ENCODE peak calls at places on chromosomes 16 and 17, in four cellular contexts. G is heart left ventricle, W is esophagus muscularis mucosa, E is HCT116. Z is an unnamed sample.
A peak's percentile ranks its signal among the peaks of the same experiment; 100 is the strongest.

GRCh38 chr17:66976781-66977201 is 12.3 kb downstream of the CACNG4 start:
- DNase-seq in G (peak; percentile 43), W (no peak), E (no peak), Z (no peak)

GRCh38 chr17:3012926-3013581 is 50.4 kb downstream of the OR1D5 start:
- DNase-seq in G (peak; percentile 62), W (no peak), E (peak; percentile 26), Z (peak; percentile 74)

GRCh38 chr17:77872199-77872598 is 86.3 kb upstream of the TNRC6C start:
- DNase-seq in G (peak; percentile 15), W (no peak), E (no peak), Z (no peak)

GRCh38 chr16:63890072-63890471 is 1231.8 kb downstream of the CDH11 start:
- DNase-seq in G (peak; percentile 25), W (no peak), E (no peak), Z (peak; percentile 36)

GRCh38 chr17:17506181-17506741 is 10.1 kb upstream of the RASD1 start:
- DNase-seq in G (peak; percentile 39), W (no peak), E (no peak), Z (peak; percentile 62)

GRCh38 chr17:75512946-75513666 is 2.2 kb downstream of the CASKIN2 start:
- DNase-seq in G (no peak), W (no peak), E (no peak), Z (no peak)

GRCh38 chr17:30084773-30085172 is 31.8 kb upstream of the NSRP1 start:
- DNase-seq in G (no peak), W (no peak), E (no peak), Z (no peak)

GRCh38 chr17:45641541-45641940 is 142.6 kb upstream of the CRHR1 start:
- DNase-seq in G (no peak), W (no peak), E (no peak), Z (no peak)

GRCh38 chr16:76461836-76462235 is 184.6 kb downstream of the CNTNAP4 start:
- DNase-seq in G (no peak), W (no peak), E (no peak), Z (no peak)

DNA sequence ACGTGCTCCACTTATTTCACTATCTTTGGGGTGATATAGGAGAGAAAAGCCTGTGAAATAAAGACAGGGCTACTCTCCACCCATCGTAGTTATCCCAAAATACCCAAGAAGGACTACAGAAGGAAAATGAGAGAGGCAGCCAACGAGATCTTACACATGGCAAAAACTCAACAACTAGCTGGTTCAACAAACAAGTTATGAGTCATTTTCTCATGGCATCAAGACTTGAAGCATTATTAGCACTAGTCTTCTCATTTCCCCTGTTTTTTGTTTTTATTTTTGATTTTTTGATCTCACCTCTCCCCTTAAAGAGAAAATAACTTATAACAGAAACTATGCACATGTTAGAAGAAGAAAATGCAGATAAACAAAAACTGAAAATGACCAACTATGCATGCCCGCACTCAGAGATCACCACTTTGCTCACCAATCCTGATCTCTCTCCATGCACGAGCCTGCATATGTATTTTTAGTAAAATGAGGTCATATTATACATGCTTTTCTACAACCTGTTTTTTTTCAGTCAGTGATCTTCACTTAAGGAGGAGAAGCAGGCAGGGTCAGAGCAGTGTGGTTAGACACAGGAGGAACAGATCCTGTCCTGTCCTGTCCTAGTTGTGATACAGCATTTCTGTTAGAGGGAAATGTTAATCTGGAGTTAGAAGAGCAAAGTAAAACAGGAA is 22.8 kb downstream of the FAM117A start:
- DNase-seq in G (no peak), W (no peak), E (no peak), Z (no peak)
- TF ChIP-seq POLR2A in G (no peak), W (no peak), E (no peak), Z (no peak)

DNA sequence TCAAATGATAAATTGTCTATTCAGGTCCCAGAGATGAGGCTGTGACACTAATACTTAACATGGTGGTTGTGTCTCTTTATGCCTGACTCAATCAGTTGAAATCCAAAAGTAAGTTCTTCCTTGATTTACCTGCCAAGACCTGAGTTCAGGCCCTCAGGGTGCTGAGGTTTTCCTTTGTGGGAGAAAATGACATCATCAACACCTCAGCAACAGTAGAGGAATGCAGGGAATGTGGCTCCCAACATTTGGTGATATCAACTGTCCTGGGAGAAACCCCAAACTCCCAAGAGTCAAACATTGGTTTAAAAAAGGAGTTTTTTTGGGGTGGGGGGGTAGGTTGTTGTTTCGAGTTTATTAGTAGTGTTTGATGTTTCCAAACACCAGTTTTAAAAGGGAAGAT is 14.7 kb downstream of the RNF43 start:
- DNase-seq in G (no peak), W (no peak), E (peak; percentile 66), Z (no peak)
- H3K27ac ChIP-seq in G (no peak overlapping the region), W (no peak overlapping the region), E (peak overlapping the region; percentile 66), Z (no peak overlapping the region)

DNA sequence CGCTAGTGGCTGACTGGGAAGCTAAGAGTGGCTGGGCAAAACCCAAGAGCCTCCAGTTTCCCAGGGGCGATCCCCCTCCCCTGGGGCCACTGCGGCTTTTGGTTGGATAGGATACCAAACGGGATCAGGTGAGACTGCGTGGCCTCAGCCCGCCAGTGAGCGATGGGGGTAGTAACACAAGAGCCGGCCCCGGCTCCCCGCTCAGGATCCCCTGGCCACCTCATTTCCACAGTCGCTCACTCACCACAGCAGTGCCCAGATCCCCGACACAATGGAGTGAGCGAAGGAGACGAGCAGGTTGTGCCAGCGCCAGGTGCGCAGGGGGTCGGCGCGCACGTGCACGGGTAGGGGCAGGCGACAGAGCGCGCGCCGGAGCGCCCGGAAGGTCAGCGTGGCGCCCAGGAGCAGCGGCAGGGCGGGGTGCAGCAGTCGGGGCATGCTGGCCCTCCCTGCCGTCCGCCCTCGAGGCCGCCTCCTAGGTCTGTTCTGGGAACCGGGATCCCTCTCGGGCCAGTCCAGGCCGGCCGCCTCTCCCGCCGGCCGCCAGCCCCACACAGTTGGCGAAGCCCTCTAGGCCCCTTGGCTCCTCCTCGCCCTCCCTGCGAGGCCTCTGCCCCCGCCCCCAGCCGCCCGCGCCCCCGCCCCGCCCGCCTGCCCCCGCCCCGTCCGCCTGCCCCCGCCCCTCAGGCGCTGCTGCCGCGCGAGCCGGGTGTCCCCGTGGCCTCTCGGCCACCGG is at the start of gene TLCD1:
- DNase-seq in G (peak; percentile 66), W (no peak), E (no peak), Z (peak; percentile 78)
- H3K4me1 ChIP-seq in G (peaks cover 46% of the 10 kb centered on the region), W (peaks cover 63% of the 10 kb centered on the region), E (peaks cover 42% of the 10 kb centered on the region), Z (peaks cover 56% of the 10 kb centered on the region)

GRCh38 chr16:4614571-4615388 is at the start of gene UBALD1:
- DNase-seq in G (peak; percentile 90), W (peak; percentile 95), E (peak; percentile 80), Z (peak; percentile 93)
- TF ChIP-seq POLR2A in G (peak; percentile 92), W (peak; percentile 93), E (peak; percentile 84), Z (peak; percentile 94)

GRCh38 chr16:4874686-4875085 is 27.4 kb downstream of the UBN1 start:
- DNase-seq in G (no peak), W (no peak), E (no peak), Z (peak; percentile 4)
- H3K27ac ChIP-seq in G (no peak overlapping the region), W (no peak overlapping the region), E (no peak overlapping the region), Z (no peak overlapping the region)

GRCh38 chr17:18981642-18982424 is 22.7 kb downstream of the FAM83G start:
- DNase-seq in G (no peak), W (no peak), E (peak; percentile 31), Z (peak; percentile 82)
- H3K4me1 ChIP-seq in G (no peaks in the 10 kb centered on the region), W (no peaks in the 10 kb centered on the region), E (peaks cover 17% of the 10 kb centered on the region), Z (peaks cover 35% of the 10 kb centered on the region)

DNA sequence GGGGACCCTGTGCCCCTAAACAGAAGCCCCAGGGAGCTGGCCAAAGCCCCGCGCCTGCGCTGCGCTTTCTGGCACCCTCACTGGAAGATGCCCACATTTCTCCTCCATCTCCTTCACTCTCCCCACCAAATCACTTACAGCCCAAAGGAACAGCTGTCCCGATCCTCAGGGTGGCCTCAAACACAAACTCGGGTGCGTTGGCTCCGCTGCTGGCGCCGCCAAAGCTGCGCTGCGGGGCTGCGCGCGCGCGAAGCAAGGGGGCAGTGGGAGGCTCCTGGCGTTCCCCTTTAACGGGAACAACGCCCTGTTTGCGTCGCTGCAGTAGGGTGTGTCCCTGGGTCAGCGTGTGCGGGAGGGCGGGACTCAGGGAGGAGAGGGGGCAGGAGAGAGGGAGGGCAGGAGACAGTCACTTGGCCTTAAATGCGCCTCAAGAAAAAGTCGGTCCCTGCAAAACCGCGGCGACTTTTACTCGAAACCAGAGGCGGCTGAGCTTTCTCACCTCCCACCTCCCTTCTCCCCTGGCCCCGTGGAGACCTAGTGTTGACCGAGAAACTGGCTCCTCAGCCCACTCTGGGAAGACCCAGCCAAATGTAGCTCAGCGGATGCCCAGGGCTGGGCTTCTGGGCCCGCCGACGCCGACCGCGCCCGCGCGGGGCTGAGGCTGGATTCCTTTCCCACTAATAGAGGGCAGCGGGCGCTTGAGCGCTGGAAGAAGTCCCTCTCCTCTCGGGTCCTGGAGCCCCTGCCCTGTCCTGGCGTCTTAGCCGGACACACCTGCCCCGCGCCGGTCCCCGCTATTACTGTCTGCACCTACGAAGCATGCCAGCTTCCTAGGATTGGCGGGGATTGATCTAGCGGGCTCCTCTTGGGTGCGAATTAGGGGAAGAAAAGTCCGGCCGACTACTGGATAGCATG is 2.6 kb downstream of the PMP22 start:
- DNase-seq in G (peak; percentile 96), W (peak; percentile 98), E (peak; percentile 87), Z (peak; percentile 78)
- TF ChIP-seq POLR2A in G (peak; percentile 36), W (peak; percentile 86), E (peak; percentile 84), Z (peak; percentile 29)

DNA sequence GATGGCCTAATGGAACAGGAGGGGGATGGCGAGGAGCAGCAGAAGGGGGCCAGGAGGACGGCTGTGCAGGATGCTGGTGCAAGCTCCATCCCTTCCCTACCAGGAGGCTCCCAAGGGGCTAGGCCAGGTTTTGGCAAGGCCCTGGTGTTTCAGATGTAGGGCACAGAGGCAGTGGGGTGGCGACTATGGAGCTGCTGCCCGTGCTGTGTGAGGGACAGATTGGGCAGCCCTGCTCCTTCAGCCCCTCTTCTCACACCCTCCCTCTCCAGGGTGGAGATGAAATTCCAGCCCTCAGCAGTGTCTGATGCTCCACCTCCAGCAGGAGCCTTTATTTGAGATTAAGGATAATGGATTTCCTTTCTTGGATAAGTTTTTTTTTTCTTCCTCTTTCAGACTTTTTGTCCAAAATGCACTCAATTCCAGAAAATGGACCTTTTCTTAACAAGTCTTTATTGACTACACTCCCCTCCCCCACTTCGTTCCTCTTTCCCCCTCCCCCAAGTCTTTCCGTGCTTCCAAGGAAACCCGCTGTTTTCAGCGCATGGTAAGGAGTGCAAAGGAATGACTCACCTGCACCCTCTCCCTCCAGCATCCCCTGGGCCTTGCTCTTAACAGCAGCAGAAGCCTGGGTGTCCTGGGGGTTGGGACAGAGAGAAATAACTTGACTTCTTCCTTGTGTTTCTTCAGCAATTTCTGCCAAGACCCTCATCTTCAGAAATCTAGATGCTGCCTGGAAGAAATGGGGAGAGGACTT is 95.2 kb downstream of the CCDC182 start:
- DNase-seq in G (no peak), W (no peak), E (no peak), Z (no peak)
- H3K27ac ChIP-seq in G (no peak overlapping the region), W (no peak overlapping the region), E (no peak overlapping the region), Z (no peak overlapping the region)

DNA sequence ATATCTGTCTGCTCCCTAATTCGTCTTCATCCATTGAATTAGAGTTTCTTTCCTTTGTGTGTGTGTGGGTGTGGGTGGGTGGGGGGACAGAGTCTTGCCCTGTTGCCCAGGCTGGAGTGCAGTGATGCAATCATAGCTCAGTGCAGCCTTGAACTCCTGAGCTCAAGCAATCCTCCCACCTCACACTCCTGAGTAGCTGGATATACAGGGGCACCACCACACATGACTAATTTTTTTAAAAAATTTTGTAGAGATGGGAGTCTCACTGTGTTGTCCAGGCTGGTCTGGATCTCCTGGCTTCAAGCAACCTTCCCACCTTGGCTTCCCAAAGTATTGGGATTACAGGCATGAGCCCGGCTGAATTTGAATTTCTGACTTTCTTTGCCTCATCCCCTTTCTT is 34.5 kb upstream of the MED13 start:
- DNase-seq in G (no peak), W (no peak), E (no peak), Z (no peak)
- H3K4me1 ChIP-seq in G (no peaks in the 10 kb centered on the region), W (no peaks in the 10 kb centered on the region), E (no peaks in the 10 kb centered on the region), Z (peaks cover 4% of the 10 kb centered on the region)